ENCODE peak calls at places on chromosomes 7 and 10, in six cellular contexts. V is DMS79; L is activated T-helper 1 cell treated with anti-CD3 and anti-CD28 coated beads, Interleukin-2, amount 50 U/mL, for 16 hours; Y is NT2/D1; A is activated effector memory CD4-positive, alpha-beta T cell treated with anti-CD3 and anti-CD28 coated beads, Interleukin-2, amount 50 U/mL, for 16 hours; N is foreskin fibroblast. W is an unnamed sample.

GRCh38 chr10:28939352-28940157 is 262.2 kb downstream of the BAMBI start:
- DNase-seq in N (no peak), Y (peak; percentile 30), A (no peak), V (no peak), L (no peak), W (peak; percentile 96)

GRCh38 chr7:107614425-107614824 is 34.4 kb downstream of the BCAP29 start:
- DNase-seq in A (no peak), Y (no peak), L (no peak), N (peak; percentile 82), V (no peak), W (no peak)

GRCh38 chr10:49138361-49138891 is 4.6 kb upstream of the FAM170B start:
- DNase-seq in V (no peak), Y (no peak), A (no peak), N (peak; percentile 53), L (no peak), W (no peak)

GRCh38 chr7:122199171-122199570 is 55.1 kb upstream of the AASS start:
- DNase-seq in N (no peak), V (no peak), A (no peak), Y (no peak), L (no peak), W (no peak)

GRCh38 chr10:88865281-88865876 is 13.7 kb upstream of the ANKRD22 start:
- DNase-seq in A (no peak), Y (no peak), N (peak; percentile 50), V (no peak), L (no peak), W (no peak)

GRCh38 chr10:9253121-9253520 is 1198.6 kb downstream of the GATA3 start:
- DNase-seq in V (no peak), L (no peak), Y (no peak), N (peak; percentile 74), A (no peak), W (no peak)

GRCh38 chr10:6108631-6109443 is 20.0 kb downstream of the RBM17 start:
- DNase-seq in L (peak; percentile 9), A (no peak), Y (no peak), V (no peak), N (peak; percentile 75), W (peak; percentile 66)

GRCh38 chr7:97479740-97480290 is 252.1 kb upstream of the TAC1 start:
- DNase-seq in Y (no peak), A (no peak), N (no peak), V (no peak), L (no peak), W (peak; percentile 13)

GRCh38 chr10:113273151-113273876 is 279.5 kb upstream of the HABP2 start:
- DNase-seq in N (peak; percentile 24), A (no peak), V (no peak), L (no peak), Y (no peak), W (peak; percentile 37)

GRCh38 chr7:20112646-20113045 is 104.5 kb downstream of the MACC1 start:
- DNase-seq in V (no peak), N (no peak), L (no peak), Y (no peak), A (no peak), W (no peak)

GRCh38 chr10:7151538-7151937 is 259.3 kb downstream of the SFMBT2 start:
- DNase-seq in Y (no peak), N (no peak), V (no peak), L (no peak), A (no peak), W (no peak)

GRCh38 chr10:127462643-127463295 is 86.3 kb upstream of the NPS start:
- DNase-seq in N (no peak), V (peak; percentile 3), Y (no peak), A (no peak), L (no peak), W (no peak)

GRCh38 chr10:96789571-96790108 is 42.5 kb upstream of the LCOR start:
- DNase-seq in V (no peak), Y (no peak), A (no peak), L (no peak), N (peak; percentile 67), W (no peak)

GRCh38 chr7:21154592-21154991 is 273.3 kb upstream of the SP4 start:
- DNase-seq in Y (no peak), L (no peak), N (no peak), A (no peak), V (no peak), W (no peak)

GRCh38 chr10:29794776-29795635 is 160.2 kb upstream of the SVIL start:
- DNase-seq in V (no peak), A (no peak), L (no peak), N (peak; percentile 53), Y (no peak), W (no peak)

GRCh38 chr10:92419740-92420553 is 129.0 kb downstream of the MARCHF5 start:
- DNase-seq in A (no peak), L (no peak), V (no peak), Y (peak; percentile 59), N (peak; percentile 80), W (peak; percentile 93)

GRCh38 chr7:134941185-134941900 is 45.0 kb upstream of the AGBL3 start:
- DNase-seq in A (no peak), Y (peak; percentile 56), L (no peak), V (no peak), N (peak; percentile 88), W (peak; percentile 65)

GRCh38 chr7:79598351-79598750 is 144.9 kb upstream of the MAGI2 start:
- DNase-seq in N (no peak), Y (no peak), L (no peak), A (no peak), V (peak; percentile 86), W (no peak)

GRCh38 chr10:88791924-88792323 is 10.6 kb upstream of the LIPM start:
- DNase-seq in N (no peak), Y (no peak), L (no peak), V (no peak), A (no peak), W (peak; percentile 37)

GRCh38 chr7:159246702-159247480 is 102.2 kb upstream of the VIPR2 start:
- DNase-seq in N (no peak), A (no peak), L (no peak), V (no peak), Y (no peak), W (no peak)

GRCh38 chr7:104431930-104432329 is 103.5 kb downstream of the LHFPL3 start:
- DNase-seq in V (no peak), Y (no peak), A (no peak), L (no peak), N (no peak), W (no peak)

GRCh38 chr7:44465490-44465889 is 25.0 kb downstream of the NUDCD3 start:
- DNase-seq in N (no peak), A (no peak), L (no peak), V (no peak), Y (no peak), W (no peak)

GRCh38 chr7:157357129-157358040 is 20.6 kb downstream of the DNAJB6 start:
- DNase-seq in A (peak; percentile 59), L (no peak), N (no peak), V (no peak), Y (no peak), W (no peak)

GRCh38 chr7:43585521-43585920 is 2.6 kb downstream of the STK17A start:
- DNase-seq in A (no peak), V (no peak), L (no peak), N (peak; percentile 73), Y (no peak), W (no peak)

GRCh38 chr10:115856580-115856979 is 416.4 kb downstream of the GFRA1 start:
- DNase-seq in L (no peak), V (no peak), A (no peak), Y (no peak), N (no peak), W (peak; percentile 25)

GRCh38 chr7:102819151-102819550 is 70.4 kb downstream of the FAM185A start:
- DNase-seq in V (no peak), Y (no peak), L (no peak), N (no peak), A (no peak), W (no peak)

GRCh38 chr10:35035641-35036040 is 54.5 kb downstream of the CUL2 start:
- DNase-seq in N (no peak), A (no peak), L (no peak), V (no peak), Y (no peak), W (no peak)

GRCh38 chr7:106770191-106770590 is 94.9 kb upstream of the PIK3CG start:
- DNase-seq in L (no peak), V (no peak), Y (no peak), N (peak; percentile 76), A (no peak), W (no peak)

W was measured in ELF-1.